ENCODE peak calls at places on chromosomes 4 and X, in seven cellular contexts. A is activated CD4-positive, alpha-beta T cell treated with anti-CD3 and anti-CD28 coated beads, Interleukin-2, amount 50 U/mL, for 48 hours; J is SHP77; D is endothelial cell; M is Right ventricle myocardium inferior; F is RPMI8226; O is ureter. B is an unnamed sample.

GRCh38 chr4:61555789-61556188 is 355.7 kb downstream of the ADGRL3 start:
- DNase-seq in O (no peak), J (no peak), D (no peak), M (no peak), F (no peak), A (no peak), B (no peak)

GRCh38 chr4:161320377-161320776 is 843.4 kb downstream of the FSTL5 start:
- DNase-seq in M (no peak), F (peak), A (peak), D (no peak), J (no peak), O (no peak), B (peak)

GRCh38 chrX:47223476-47224250 is 5.2 kb downstream of the CDK16 start:
- DNase-seq in F (no peak), D (no peak), O (no peak), J (no peak), A (no peak), M (no peak), B (no peak)

GRCh38 chr4:31518796-31519250 is 798.7 kb downstream of the PCDH7 start:
- DNase-seq in J (no peak), M (no peak), O (no peak), A (no peak), D (no peak), F (no peak), B (no peak)

GRCh38 chr4:123488916-123489315 is 92.3 kb downstream of the SPRY1 start:
- DNase-seq in A (no peak), D (no peak), M (no peak), F (no peak), J (no peak), O (no peak), B (no peak)

GRCh38 chr4:17765514-17766286 is 15.7 kb downstream of the FAM184B start:
- DNase-seq in M (no peak), F (no peak), D (no peak), O (no peak), J (no peak), A (no peak), B (no peak)

GRCh38 chr4:47101453-47101852 is 70.1 kb downstream of the GABRB1 start:
- DNase-seq in O (no peak), M (no peak), A (no peak), J (no peak), D (no peak), F (no peak), B (no peak)

GRCh38 chrX:14267224-14267623 is 237.5 kb upstream of the GEMIN8 start:
- DNase-seq in M (no peak), F (no peak), O (no peak), J (no peak), D (no peak), A (no peak), B (no peak)

GRCh38 chr4:20422398-20422797 is 170.7 kb downstream of the SLIT2 start:
- DNase-seq in D (peak), M (no peak), F (peak), A (peak), J (peak), O (peak), B (peak)

GRCh38 chr4:34733185-34733916 is 1511.0 kb downstream of the ARAP2 start:
- DNase-seq in D (no peak), F (no peak), J (no peak), M (peak), O (no peak), A (no peak), B (no peak)

GRCh38 chr4:109921384-109921808 is 8.7 kb downstream of the EGF start:
- DNase-seq in M (no peak), A (no peak), O (no peak), F (no peak), D (no peak), J (no peak), B (no peak)

GRCh38 chrX:63282828-63283227 is 68.3 kb downstream of the SPIN4 start:
- DNase-seq in M (no peak), J (no peak), D (no peak), O (no peak), A (no peak), F (no peak), B (no peak)

GRCh38 chrX:8005678-8006347 is 78.6 kb upstream of the PNPLA4 start:
- DNase-seq in J (no peak), D (no peak), A (no peak), O (no peak), F (no peak), M (no peak), B (no peak)

GRCh38 chr4:30948653-30949052 is 228.5 kb downstream of the PCDH7 start:
- DNase-seq in A (no peak), D (no peak), M (no peak), F (no peak), O (no peak), J (no peak), B (no peak)

GRCh38 chrX:48468693-48469691 is 1.1 kb downstream of the SLC38A5 start:
- DNase-seq in J (no peak), A (peak), D (no peak), F (peak), M (no peak), O (no peak), B (peak)

GRCh38 chr4:26779674-26780073 is 81.0 kb upstream of the STIM2 start:
- DNase-seq in A (no peak), M (no peak), F (no peak), J (no peak), D (no peak), O (peak), B (no peak)

GRCh38 chrX:87664381-87664780 is 146.8 kb downstream of the KLHL4 start:
- DNase-seq in J (peak), A (no peak), F (peak), O (no peak), D (no peak), M (no peak), B (peak)

GRCh38 chrX:134603806-134604700 is 54.2 kb downstream of the PLAC1 start:
- DNase-seq in O (no peak), M (no peak), A (no peak), J (no peak), F (no peak), D (no peak), B (no peak)

GRCh38 chr4:181938641-181939040 is 304.6 kb upstream of the TENM3 start:
- DNase-seq in D (no peak), F (no peak), O (no peak), J (no peak), A (no peak), M (no peak), B (no peak)

GRCh38 chrX:40015693-40016092 is 82.1 kb downstream of the BCOR start:
- DNase-seq in O (no peak), F (no peak), D (no peak), A (no peak), J (no peak), M (no peak), B (no peak)

GRCh38 chr4:130576218-130576617 is 1480.3 kb downstream of the C4orf33 start:
- DNase-seq in F (no peak), A (no peak), J (no peak), O (no peak), M (no peak), D (no peak), B (no peak)

GRCh38 chrX:20500171-20500865 is 233.6 kb upstream of the RPS6KA3 start:
- DNase-seq in A (peak), F (no peak), M (no peak), O (no peak), J (no peak), D (no peak), B (no peak)

GRCh38 chr4:82017680-82018079 is 356.1 kb downstream of the HNRNPD start:
- DNase-seq in A (no peak), M (no peak), O (no peak), D (peak), J (no peak), F (peak), B (peak)

GRCh38 chrX:19545651-19546050 is 30.3 kb upstream of the MAP3K15 start:
- DNase-seq in F (no peak), J (no peak), A (no peak), D (no peak), M (no peak), O (no peak), B (no peak)

GRCh38 chr4:61520688-61521160 is 320.6 kb downstream of the ADGRL3 start:
- DNase-seq in O (no peak), F (no peak), A (no peak), M (no peak), D (no peak), J (no peak), B (no peak)

GRCh38 chr4:150173854-150174398 is 95.7 kb downstream of the DCLK2 start:
- DNase-seq in M (no peak), J (no peak), A (no peak), O (no peak), D (peak), F (no peak), B (no peak)

GRCh38 chr4:123785515-123785914 is 388.9 kb downstream of the SPRY1 start:
- DNase-seq in O (peak), D (no peak), A (no peak), M (peak), F (no peak), J (no peak), B (no peak)

GRCh38 chrX:32530802-32531403 is 680.4 kb downstream of the DMD start:
- DNase-seq in F (peak), A (peak), J (peak), O (no peak), D (peak), M (no peak), B (peak)

GRCh38 chrX:119343856-119344255 is 55.3 kb upstream of the SLC25A43 start:
- DNase-seq in J (no peak), M (no peak), O (no peak), D (no peak), F (no peak), A (no peak), B (no peak)